ENCODE peak calls at places on chromosomes 11 and 22, in five cellular contexts. One of them, this sample, is unnamed.

GRCh38 chr11:66570117-66570825 is 1.9 kb upstream of the CTSF start:
- DNase-seq in uterus: no peak
- DNase-seq in AG04450: no peak
- DNase-seq in mesothelial cell of epicardium: no peak
- DNase-seq in fibroblast of the aortic adventitia: peak; percentile 12
- DNase-seq in this sample: no peak

GRCh38 chr11:1218256-1218787 is 4.5 kb upstream of the MUC5B start:
- DNase-seq in mesothelial cell of epicardium: no peak
- DNase-seq in uterus: no peak
- DNase-seq in AG04450: no peak
- DNase-seq in fibroblast of the aortic adventitia: no peak
- DNase-seq in this sample: no peak

GRCh38 chr11:124069429-124070401 is 28.6 kb upstream of the OR10G7 start:
- DNase-seq in AG04450: no peak
- DNase-seq in mesothelial cell of epicardium: no peak
- DNase-seq in fibroblast of the aortic adventitia: peak; percentile 53
- DNase-seq in uterus: no peak
- DNase-seq in this sample: no peak

GRCh38 chr22:28030442-28030841 is 111.4 kb upstream of the PITPNB start:
- DNase-seq in fibroblast of the aortic adventitia: no peak
- DNase-seq in AG04450: no peak
- DNase-seq in mesothelial cell of epicardium: no peak
- DNase-seq in uterus: no peak
- DNase-seq in this sample: no peak

GRCh38 chr11:131408011-131408640 is 37.7 kb downstream of the NTM start:
- DNase-seq in fibroblast of the aortic adventitia: peak; percentile 3
- DNase-seq in mesothelial cell of epicardium: no peak
- DNase-seq in uterus: no peak
- DNase-seq in AG04450: no peak
- DNase-seq in this sample: no peak

GRCh38 chr22:28299760-28300159 is 379.9 kb downstream of the TTC28 start:
- DNase-seq in mesothelial cell of epicardium: no peak
- DNase-seq in fibroblast of the aortic adventitia: peak; percentile 95
- DNase-seq in uterus: peak; percentile 55
- DNase-seq in AG04450: no peak
- DNase-seq in this sample: no peak

GRCh38 chr11:114399903-114400221 is 449 bp downstream of the C11orf71 start:
- DNase-seq in AG04450: no peak
- DNase-seq in uterus: no peak
- DNase-seq in fibroblast of the aortic adventitia: no peak
- DNase-seq in mesothelial cell of epicardium: peak; percentile 38
- DNase-seq in this sample: no peak

GRCh38 chr11:77117485-77117884 is 10.6 kb upstream of the MYO7A start:
- DNase-seq in mesothelial cell of epicardium: no peak
- DNase-seq in fibroblast of the aortic adventitia: no peak
- DNase-seq in AG04450: no peak
- DNase-seq in uterus: no peak
- DNase-seq in this sample: no peak

GRCh38 chr22:20979243-20979809 is 2.8 kb upstream of the LZTR1 start:
- DNase-seq in AG04450: peak; percentile 30
- DNase-seq in uterus: peak; percentile 59
- DNase-seq in mesothelial cell of epicardium: peak; percentile 51
- DNase-seq in fibroblast of the aortic adventitia: peak; percentile 49
- DNase-seq in this sample: peak; percentile 47

DNA sequence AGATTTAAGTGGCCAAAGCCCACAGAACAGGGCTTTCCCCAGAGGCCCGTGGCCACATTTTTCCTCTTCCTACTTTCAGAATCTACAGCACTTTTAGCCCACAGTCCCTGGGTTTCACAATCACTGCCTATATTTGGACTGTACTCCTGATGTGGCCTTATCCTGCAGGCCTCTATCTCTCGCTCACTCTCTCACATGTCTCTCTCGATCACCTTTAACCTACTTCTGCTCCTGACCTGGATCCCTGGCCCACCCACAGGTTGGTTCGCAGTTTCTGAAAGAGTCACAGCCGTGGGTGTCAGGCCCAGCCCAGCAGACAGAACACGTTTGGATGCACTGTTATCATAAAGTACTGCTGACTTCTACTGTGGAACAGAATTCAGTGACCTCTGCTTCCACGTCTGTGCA is 55.5 kb downstream of the LARGE1 start:
- DNase-seq in fibroblast of the aortic adventitia: no peak
- DNase-seq in mesothelial cell of epicardium: no peak
- DNase-seq in AG04450: no peak
- DNase-seq in uterus: peak; percentile 36
- DNase-seq in this sample: no peak
- TF ChIP-seq CTCF in fibroblast of the aortic adventitia: no peak
- TF ChIP-seq CTCF in mesothelial cell of epicardium: no peak
- TF ChIP-seq CTCF in AG04450: no peak
- TF ChIP-seq CTCF in uterus: no peak
- TF ChIP-seq CTCF in this sample: no peak

DNA sequence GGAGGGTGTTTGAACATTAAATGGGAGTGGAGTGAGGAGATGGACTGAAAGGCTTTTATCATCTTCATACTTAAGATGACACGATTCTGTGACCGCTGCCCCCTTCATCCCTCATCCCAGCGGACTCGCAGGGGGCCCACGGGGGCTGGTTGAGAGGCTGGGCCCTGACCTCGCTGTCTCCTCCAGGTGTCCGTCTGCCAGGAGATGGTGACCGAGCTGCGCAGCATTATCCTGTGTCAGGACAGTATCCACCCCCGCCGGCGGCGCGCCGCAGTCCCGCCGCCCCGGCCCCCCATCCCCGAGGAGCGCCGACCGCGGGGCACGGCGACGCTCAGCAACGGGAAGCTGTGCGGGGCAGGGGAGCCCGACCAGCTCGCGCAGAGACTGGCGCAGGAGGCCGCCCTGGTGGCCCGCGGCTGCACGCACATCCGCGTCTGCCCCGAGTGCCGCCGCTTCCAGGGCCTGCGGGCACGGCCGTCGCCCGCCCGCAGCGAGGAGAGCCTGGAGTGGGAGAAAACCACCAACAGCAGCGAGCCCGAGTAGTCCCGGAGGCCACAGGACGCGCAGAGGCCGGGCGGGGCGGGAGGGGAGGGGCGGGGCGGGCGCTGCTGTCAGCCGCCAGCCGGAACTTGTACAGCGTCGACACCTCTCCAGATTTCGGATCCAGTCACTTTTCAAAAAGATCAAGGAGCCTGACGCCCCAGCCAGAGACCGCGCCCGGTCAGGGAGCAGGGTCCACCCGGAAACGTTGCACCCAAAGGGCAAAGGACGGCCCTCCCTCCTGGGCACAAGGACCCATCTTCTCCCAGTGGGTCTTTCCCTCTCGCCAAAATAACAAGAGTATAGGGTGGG is 38.0 kb upstream of the TBCEL start:
- DNase-seq in mesothelial cell of epicardium: no peak
- DNase-seq in AG04450: no peak
- DNase-seq in fibroblast of the aortic adventitia: peak; percentile 25
- DNase-seq in uterus: peak; percentile 34
- DNase-seq in this sample: no peak
- TF ChIP-seq CTCF in mesothelial cell of epicardium: no peak
- TF ChIP-seq CTCF in AG04450: no peak
- TF ChIP-seq CTCF in fibroblast of the aortic adventitia: peak; percentile 33
- TF ChIP-seq CTCF in uterus: peak; percentile 28
- TF ChIP-seq CTCF in this sample: no peak

DNA sequence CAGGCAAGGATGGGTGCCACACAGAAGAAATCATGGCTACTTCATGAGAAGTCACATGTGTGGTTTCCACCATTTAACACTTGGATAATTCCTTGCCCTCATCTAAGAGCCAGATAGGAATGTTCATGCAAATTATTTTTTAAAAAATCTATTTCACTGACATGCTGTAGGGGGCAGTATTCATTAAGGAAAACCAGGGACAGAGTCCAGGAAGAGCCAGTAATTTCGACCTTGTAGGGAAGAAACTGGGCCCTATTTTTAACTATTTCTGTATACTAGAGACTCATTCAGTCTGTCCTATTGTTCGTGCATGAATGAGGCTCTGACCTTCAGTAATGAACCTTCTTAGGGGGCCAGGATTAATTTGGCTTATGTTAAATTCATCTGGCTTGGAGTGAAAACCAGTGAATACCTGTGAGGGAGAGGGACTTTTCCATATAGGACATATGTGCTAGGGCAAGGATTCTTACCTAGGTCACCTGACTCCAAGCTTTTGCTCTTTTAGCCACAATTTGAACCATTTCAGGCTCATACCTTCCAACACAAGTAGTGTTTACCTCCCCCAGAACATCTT is 192.7 kb downstream of the NAV2 start:
- DNase-seq in mesothelial cell of epicardium: no peak
- DNase-seq in AG04450: no peak
- DNase-seq in uterus: no peak
- DNase-seq in fibroblast of the aortic adventitia: peak; percentile 79
- DNase-seq in this sample: no peak
- TF ChIP-seq CTCF in mesothelial cell of epicardium: peak; percentile 83
- TF ChIP-seq CTCF in AG04450: peak; percentile 65
- TF ChIP-seq CTCF in uterus: peak; percentile 42
- TF ChIP-seq CTCF in fibroblast of the aortic adventitia: peak; percentile 63
- TF ChIP-seq CTCF in this sample: no peak

GRCh38 chr11:23569547-23569946 is 709.3 kb upstream of the CCDC179 start:
- DNase-seq in mesothelial cell of epicardium: no peak
- DNase-seq in AG04450: no peak
- DNase-seq in fibroblast of the aortic adventitia: no peak
- DNase-seq in uterus: no peak
- DNase-seq in this sample: no peak

GRCh38 chr11:23564370-23564769 is 704.1 kb upstream of the CCDC179 start:
- DNase-seq in AG04450: no peak
- DNase-seq in mesothelial cell of epicardium: no peak
- DNase-seq in fibroblast of the aortic adventitia: no peak
- DNase-seq in uterus: no peak
- DNase-seq in this sample: no peak

GRCh38 chr11:23569134-23569533 is 708.9 kb upstream of the CCDC179 start:
- DNase-seq in mesothelial cell of epicardium: no peak
- DNase-seq in fibroblast of the aortic adventitia: no peak
- DNase-seq in uterus: no peak
- DNase-seq in AG04450: no peak
- DNase-seq in this sample: no peak

GRCh38 chr11:23563591-23563990 is 703.3 kb upstream of the CCDC179 start:
- DNase-seq in uterus: no peak
- DNase-seq in fibroblast of the aortic adventitia: no peak
- DNase-seq in AG04450: no peak
- DNase-seq in mesothelial cell of epicardium: no peak
- DNase-seq in this sample: no peak
- TF ChIP-seq CTCF in uterus: no peak
- TF ChIP-seq CTCF in fibroblast of the aortic adventitia: no peak
- TF ChIP-seq CTCF in AG04450: no peak
- TF ChIP-seq CTCF in mesothelial cell of epicardium: no peak
- TF ChIP-seq CTCF in this sample: no peak

GRCh38 chr11:128161994-128162393 is 425.4 kb downstream of the ETS1 start:
- DNase-seq in AG04450: no peak
- DNase-seq in fibroblast of the aortic adventitia: no peak
- DNase-seq in mesothelial cell of epicardium: no peak
- DNase-seq in uterus: no peak
- DNase-seq in this sample: no peak
- TF ChIP-seq CTCF in AG04450: no peak
- TF ChIP-seq CTCF in fibroblast of the aortic adventitia: no peak
- TF ChIP-seq CTCF in mesothelial cell of epicardium: no peak
- TF ChIP-seq CTCF in uterus: no peak
- TF ChIP-seq CTCF in this sample: no peak

GRCh38 chr11:72553748-72554147 is 119.4 kb upstream of the CLPB start:
- DNase-seq in fibroblast of the aortic adventitia: no peak
- DNase-seq in uterus: no peak
- DNase-seq in mesothelial cell of epicardium: no peak
- DNase-seq in AG04450: no peak
- DNase-seq in this sample: no peak
- TF ChIP-seq CTCF in fibroblast of the aortic adventitia: no peak
- TF ChIP-seq CTCF in uterus: no peak
- TF ChIP-seq CTCF in mesothelial cell of epicardium: no peak
- TF ChIP-seq CTCF in AG04450: no peak
- TF ChIP-seq CTCF in this sample: no peak

DNA sequence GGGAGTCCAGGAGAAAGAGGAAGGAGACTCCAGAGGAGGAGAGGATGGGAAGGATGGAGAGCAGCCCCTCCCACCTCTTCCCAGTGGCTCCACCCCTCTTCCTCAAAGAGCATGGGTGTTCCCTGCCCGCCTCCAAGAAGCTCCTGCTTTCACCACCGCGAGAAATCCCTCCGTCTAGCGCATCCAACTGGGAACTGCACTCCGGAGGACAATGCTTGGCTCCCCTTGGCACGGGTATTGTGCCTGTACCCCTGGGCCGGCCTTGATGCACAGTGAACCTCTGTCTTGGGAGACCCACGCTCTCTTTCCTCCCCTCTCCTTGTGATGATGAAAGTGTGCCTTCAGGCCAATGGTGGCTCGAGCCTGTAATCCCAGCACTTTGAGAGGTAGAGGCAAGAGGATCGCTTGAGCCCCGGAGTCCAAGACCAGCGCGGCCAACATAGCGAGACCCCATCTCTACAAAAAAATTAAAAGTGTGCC is 14.9 kb upstream of the ADA2 start:
- DNase-seq in uterus: no peak
- DNase-seq in mesothelial cell of epicardium: no peak
- DNase-seq in AG04450: no peak
- DNase-seq in fibroblast of the aortic adventitia: no peak
- DNase-seq in this sample: no peak
- TF ChIP-seq CTCF in uterus: no peak
- TF ChIP-seq CTCF in mesothelial cell of epicardium: no peak
- TF ChIP-seq CTCF in AG04450: peak; percentile 11
- TF ChIP-seq CTCF in fibroblast of the aortic adventitia: no peak
- TF ChIP-seq CTCF in this sample: no peak

GRCh38 chr11:34359548-34359891 is 1.7 kb upstream of the ABTB2 start:
- DNase-seq in fibroblast of the aortic adventitia: no peak
- DNase-seq in AG04450: no peak
- DNase-seq in mesothelial cell of epicardium: no peak
- DNase-seq in uterus: no peak
- DNase-seq in this sample: no peak
- TF ChIP-seq CTCF in fibroblast of the aortic adventitia: no peak
- TF ChIP-seq CTCF in AG04450: no peak
- TF ChIP-seq CTCF in mesothelial cell of epicardium: peak; percentile 35
- TF ChIP-seq CTCF in uterus: peak; percentile 21
- TF ChIP-seq CTCF in this sample: no peak

GRCh38 chr11:122491486-122491885 is 164.0 kb upstream of the UBASH3B start:
- DNase-seq in AG04450: peak; percentile 48
- DNase-seq in uterus: no peak
- DNase-seq in fibroblast of the aortic adventitia: peak; percentile 84
- DNase-seq in mesothelial cell of epicardium: no peak
- DNase-seq in this sample: no peak

GRCh38 chr11:122488892-122489291 is 166.6 kb upstream of the UBASH3B start:
- DNase-seq in mesothelial cell of epicardium: no peak
- DNase-seq in AG04450: no peak
- DNase-seq in uterus: no peak
- DNase-seq in fibroblast of the aortic adventitia: no peak
- DNase-seq in this sample: no peak

GRCh38 chr11:122494171-122494570 is 161.4 kb upstream of the UBASH3B start:
- DNase-seq in uterus: no peak
- DNase-seq in fibroblast of the aortic adventitia: peak; percentile 80
- DNase-seq in mesothelial cell of epicardium: no peak
- DNase-seq in AG04450: no peak
- DNase-seq in this sample: no peak
- TF ChIP-seq CTCF in uterus: no peak
- TF ChIP-seq CTCF in fibroblast of the aortic adventitia: no peak
- TF ChIP-seq CTCF in mesothelial cell of epicardium: no peak
- TF ChIP-seq CTCF in AG04450: no peak
- TF ChIP-seq CTCF in this sample: no peak